ENCODE peak calls at places on chromosome 14, in six cellular contexts. C is cardiac muscle cell; Y is Kasumi-1; A is activated T-helper 9 cell treated with anti-CD3 and anti-CD28 coated beads, Interleukin-2, amount 50 U/mL, for 16 hours; D is activated CD4-positive, CD25-positive, alpha-beta regulatory T cell; S is LHCN-M2. B is an unnamed sample.

GRCh38 chr14:78240567-78240966 is 70.4 kb downstream of the NRXN3 start:
- DNase-seq in C (no peak), Y (no peak), A (no peak), D (no peak), S (no peak), B (no peak)

GRCh38 chr14:77275041-77275854 is 4.2 kb upstream of the NGB start:
- DNase-seq in C (no peak), Y (no peak), A (no peak), D (no peak), S (no peak), B (no peak)

GRCh38 chr14:91997492-91997891 is 42.4 kb downstream of the TRIP11 start:
- DNase-seq in C (no peak), Y (peak), A (no peak), D (no peak), S (no peak), B (no peak)

GRCh38 chr14:93543766-93544165 is 113.0 kb downstream of the UNC79 start:
- DNase-seq in C (peak), Y (peak), A (no peak), D (no peak), S (peak), B (no peak)

GRCh38 chr14:101934751-101935150 is 29.6 kb upstream of the DYNC1H1 start:
- DNase-seq in C (no peak), Y (no peak), A (no peak), D (no peak), S (no peak), B (no peak)

GRCh38 chr14:28773917-28774691 is 7.5 kb downstream of the FOXG1 start:
- DNase-seq in C (peak), Y (no peak), A (no peak), D (no peak), S (peak), B (no peak)

GRCh38 chr14:93527076-93527692 is 96.4 kb downstream of the UNC79 start:
- DNase-seq in C (no peak), Y (no peak), A (no peak), D (no peak), S (no peak), B (no peak)

GRCh38 chr14:65019944-65020566 is 33.4 kb downstream of the FNTB start:
- DNase-seq in C (peak), Y (peak), A (no peak), D (no peak), S (peak), B (peak)

GRCh38 chr14:78967111-78967809 is 797.1 kb downstream of the NRXN3 start:
- DNase-seq in C (peak), Y (no peak), A (no peak), D (no peak), S (no peak), B (no peak)

GRCh38 chr14:50333010-50333409 is 20.9 kb downstream of the DMAC2L start:
- DNase-seq in C (peak), Y (no peak), A (no peak), D (no peak), S (peak), B (no peak)

GRCh38 chr14:42391146-42391821 is 784.6 kb downstream of the LRFN5 start:
- DNase-seq in C (no peak), Y (no peak), A (no peak), D (no peak), S (no peak), B (no peak)

GRCh38 chr14:24982472-24983155 is 67.3 kb downstream of the STXBP6 start:
- DNase-seq in C (peak), Y (no peak), A (no peak), D (no peak), S (peak), B (no peak)